ENCODE peak calls at places on chromosome 11, in six cellular contexts. Y is lower leg skin; I is OCI-LY7; H is CD4-positive, alpha-beta T cell; S is neural crest cell; K is body of pancreas. T is an unnamed sample.

GRCh38 chr11:116641561-116642045 is 131.2 kb downstream of the BUD13 start:
- DNase-seq in Y (peak; percentile 74), I (peak; percentile 29), H (no peak), S (peak; percentile 41), K (peak; percentile 58), T (no peak)

GRCh38 chr11:18492888-18493287 is 33.9 kb downstream of the TSG101 start:
- DNase-seq in Y (no peak), I (no peak), H (no peak), S (no peak), K (no peak), T (no peak)

GRCh38 chr11:117195761-117196160 is 3.4 kb upstream of the TAGLN start:
- DNase-seq in Y (no peak), I (no peak), H (no peak), S (no peak), K (no peak), T (no peak)

GRCh38 chr11:79054636-79055035 is 386.2 kb downstream of the TENM4 start:
- DNase-seq in Y (no peak), I (no peak), H (no peak), S (no peak), K (no peak), T (no peak)

GRCh38 chr11:1693327-1694063 is 3.5 kb upstream of the KRTAP5-6 start:
- DNase-seq in Y (peak; percentile 95), I (peak; percentile 68), H (peak; percentile 66), S (peak; percentile 97), K (peak; percentile 79), T (peak; percentile 93)

GRCh38 chr11:18115360-18116127 is 9.7 kb upstream of the SAAL1 start:
- DNase-seq in Y (peak; percentile 84), I (peak; percentile 85), H (peak; percentile 51), S (peak; percentile 64), K (peak; percentile 70), T (peak; percentile 74)

GRCh38 chr11:27291302-27291889 is 71.6 kb downstream of the CCDC34 start:
- DNase-seq in Y (no peak), I (peak; percentile 73), H (no peak), S (no peak), K (peak; percentile 38), T (no peak)

GRCh38 chr11:63918576-63919171 is 1.7 kb upstream of the RCOR2 start:
- DNase-seq in Y (no peak), I (no peak), H (no peak), S (peak; percentile 33), K (no peak), T (no peak)

GRCh38 chr11:126529037-126529436 is 173.6 kb downstream of the ST3GAL4 start:
- DNase-seq in Y (no peak), I (no peak), H (no peak), S (no peak), K (no peak), T (no peak)

GRCh38 chr11:84249344-84250135 is 963.4 kb upstream of the CCDC90B start:
- DNase-seq in Y (no peak), I (no peak), H (no peak), S (no peak), K (no peak), T (no peak)

GRCh38 chr11:61140416-61140815 is 20.8 kb downstream of the VPS37C start:
- DNase-seq in Y (no peak), I (no peak), H (no peak), S (no peak), K (no peak), T (no peak)

GRCh38 chr11:65973439-65974110 is 12.0 kb downstream of the SART1 start:
- DNase-seq in Y (no peak), I (no peak), H (no peak), S (no peak), K (no peak), T (no peak)

GRCh38 chr11:24697722-24698121 is 200.9 kb downstream of the LUZP2 start:
- DNase-seq in Y (no peak), I (no peak), H (no peak), S (no peak), K (no peak), T (no peak)

GRCh38 chr11:67270256-67271211 is 4.3 kb downstream of the GRK2 start:
- DNase-seq in Y (no peak), I (peak; percentile 53), H (no peak), S (no peak), K (peak; percentile 70), T (no peak)

GRCh38 chr11:12749442-12749841 is 75.2 kb downstream of the TEAD1 start:
- DNase-seq in Y (no peak), I (no peak), H (no peak), S (no peak), K (no peak), T (no peak)

GRCh38 chr11:17475666-17476316 is 854 bp downstream of the ABCC8 start:
- DNase-seq in Y (no peak), I (no peak), H (no peak), S (peak; percentile 13), K (no peak), T (no peak)

GRCh38 chr11:73404048-73404447 is 27.8 kb downstream of the RELT start:
- DNase-seq in Y (peak; percentile 87), I (no peak), H (no peak), S (peak; percentile 42), K (peak; percentile 72), T (no peak)

GRCh38 chr11:73426184-73426845 is 50.1 kb downstream of the RELT start:
- DNase-seq in Y (no peak), I (no peak), H (no peak), S (no peak), K (no peak), T (no peak)

GRCh38 chr11:17394743-17395390 is 6.4 kb upstream of the KCNJ11 start:
- DNase-seq in Y (no peak), I (no peak), H (no peak), S (no peak), K (no peak), T (no peak)

GRCh38 chr11:78540276-78540675 is 34.4 kb downstream of the NARS2 start:
- DNase-seq in Y (no peak), I (no peak), H (no peak), S (no peak), K (no peak), T (no peak)

GRCh38 chr11:16889905-16890304 is 124.3 kb downstream of the PLEKHA7 start:
- DNase-seq in Y (no peak), I (no peak), H (no peak), S (no peak), K (no peak), T (no peak)

GRCh38 chr11:18046116-18046777 is at the start of gene TPH1:
- DNase-seq in Y (peak; percentile 86), I (no peak), H (no peak), S (peak; percentile 51), K (peak; percentile 59), T (peak; percentile 69)

GRCh38 chr11:721913-722811 is 16.1 kb downstream of the EPS8L2 start:
- DNase-seq in Y (no peak), I (peak; percentile 75), H (peak; percentile 51), S (no peak), K (no peak), T (peak; percentile 70)

GRCh38 chr11:116836648-116837023 is 786 bp downstream of the APOA1 start:
- DNase-seq in Y (no peak), I (no peak), H (no peak), S (no peak), K (no peak), T (no peak)

GRCh38 chr11:128908391-128909246 is 17.5 kb downstream of the KCNJ5 start:
- DNase-seq in Y (peak; percentile 94), I (no peak), H (no peak), S (no peak), K (peak; percentile 81), T (no peak)

GRCh38 chr11:96358321-96358720 is 15.3 kb upstream of the MAML2 start:
- DNase-seq in Y (no peak), I (no peak), H (no peak), S (no peak), K (no peak), T (no peak)

GRCh38 chr11:24793479-24793878 is 296.6 kb downstream of the LUZP2 start:
- DNase-seq in Y (no peak), I (no peak), H (no peak), S (no peak), K (no peak), T (no peak)

GRCh38 chr11:94525933-94526332 is 13.7 kb downstream of the C11orf97 start:
- DNase-seq in Y (peak; percentile 91), I (no peak), H (no peak), S (no peak), K (peak; percentile 65), T (no peak)

GRCh38 chr11:117073539-117073938 is 24.7 kb downstream of the SIK3 start:
- DNase-seq in Y (no peak), I (no peak), H (no peak), S (no peak), K (no peak), T (no peak)

GRCh38 chr11:127376316-127376715 is 375.7 kb upstream of the KIRREL3 start:
- DNase-seq in Y (no peak), I (no peak), H (no peak), S (no peak), K (no peak), T (no peak)

GRCh38 chr11:86174101-86175046 is 70.2 kb upstream of the EED start:
- DNase-seq in Y (peak; percentile 87), I (no peak), H (no peak), S (no peak), K (peak; percentile 68), T (no peak)

GRCh38 chr11:75326439-75326810 is 25.0 kb downstream of the ARRB1 start:
- DNase-seq in Y (no peak), I (no peak), H (no peak), S (no peak), K (no peak), T (no peak)

GRCh38 chr11:75333022-75333806 is 18.2 kb downstream of the ARRB1 start:
- DNase-seq in Y (no peak), I (no peak), H (no peak), S (no peak), K (no peak), T (no peak)

GRCh38 chr11:75328426-75329277 is 22.8 kb downstream of the ARRB1 start:
- DNase-seq in Y (peak; percentile 93), I (peak; percentile 45), H (peak; percentile 20), S (peak; percentile 54), K (peak; percentile 79), T (peak; percentile 75)

GRCh38 chr11:75333807-75334140 is 17.7 kb downstream of the ARRB1 start:
- DNase-seq in Y (no peak), I (no peak), H (no peak), S (no peak), K (no peak), T (no peak)

GRCh38 chr11:75330279-75330678 is 21.2 kb downstream of the ARRB1 start:
- DNase-seq in Y (no peak), I (no peak), H (no peak), S (no peak), K (no peak), T (no peak)
- TF ChIP-seq CTCF in Y (no peak), I (no peak), H (no peak), S (no peak), K (no peak), T (no peak)

GRCh38 chr11:62588966-62589637 is 2.2 kb downstream of the TUT1 start:
- DNase-seq in Y (no peak), I (no peak), H (no peak), S (no peak), K (no peak), T (no peak)
- TF ChIP-seq CTCF in Y (no peak), I (peak; percentile 71), H (no peak), S (peak; percentile 50), K (no peak), T (peak; percentile 57)

GRCh38 chr11:77400775-77401469 is 73.0 kb downstream of the PAK1 start:
- DNase-seq in Y (no peak), I (no peak), H (no peak), S (no peak), K (no peak), T (no peak)
- TF ChIP-seq CTCF in Y (no peak), I (no peak), H (no peak), S (no peak), K (no peak), T (no peak)

GRCh38 chr11:123434262-123434661 is 4.2 kb downstream of the GRAMD1B start:
- DNase-seq in Y (peak; percentile 48), I (peak; percentile 43), H (no peak), S (no peak), K (no peak), T (no peak)
- TF ChIP-seq CTCF in Y (no peak), I (peak; percentile 74), H (peak; percentile 42), S (peak; percentile 42), K (no peak), T (peak; percentile 50)

T was measured in type B pancreatic cell.